ENCODE peak calls at places on chromosomes 12 and 14, in nine cellular contexts. One of them, this sample, is unnamed.
A peak's percentile ranks its signal among the peaks of the same experiment; 100 is the strongest.

GRCh38 chr12:94650143-94651056 is at the start of gene TMCC3:
- DNase-seq in NCI-H1092: no peak
- DNase-seq in iPS-NIHi11: peak; percentile 81
- DNase-seq in ecto neural progenitor cell: peak; percentile 81
- DNase-seq in stimulated activated CD4-positive, alpha-beta T cell treated with anti-CD3 and anti-CD28 coated beads, Interleukin-1b, Interleukin-23, amount 100 ng/mL, for 24 hours: no peak
- DNase-seq in foreskin melanocyte: no peak
- DNase-seq in GM13977: peak; percentile 81
- DNase-seq in fibroblast of the aortic adventitia: peak; percentile 12
- DNase-seq in activated naive CD4-positive, alpha-beta T cell: no peak
- DNase-seq in this sample: no peak

GRCh38 chr12:65878540-65878939 is 54.3 kb downstream of the HMGA2 start:
- DNase-seq in NCI-H1092: no peak
- DNase-seq in iPS-NIHi11: no peak
- DNase-seq in ecto neural progenitor cell: no peak
- DNase-seq in stimulated activated CD4-positive, alpha-beta T cell treated with anti-CD3 and anti-CD28 coated beads, Interleukin-1b, Interleukin-23, amount 100 ng/mL, for 24 hours: no peak
- DNase-seq in foreskin melanocyte: no peak
- DNase-seq in GM13977: no peak
- DNase-seq in fibroblast of the aortic adventitia: peak; percentile 60
- DNase-seq in activated naive CD4-positive, alpha-beta T cell: no peak
- DNase-seq in this sample: no peak

GRCh38 chr12:112112423-112113132 is 4.0 kb upstream of the NAA25 start:
- DNase-seq in NCI-H1092: no peak
- DNase-seq in iPS-NIHi11: peak; percentile 32
- DNase-seq in ecto neural progenitor cell: no peak
- DNase-seq in stimulated activated CD4-positive, alpha-beta T cell treated with anti-CD3 and anti-CD28 coated beads, Interleukin-1b, Interleukin-23, amount 100 ng/mL, for 24 hours: no peak
- DNase-seq in foreskin melanocyte: no peak
- DNase-seq in GM13977: no peak
- DNase-seq in fibroblast of the aortic adventitia: no peak
- DNase-seq in activated naive CD4-positive, alpha-beta T cell: no peak
- DNase-seq in this sample: no peak

GRCh38 chr14:56118611-56119181 is 485 bp downstream of the PELI2 start:
- DNase-seq in NCI-H1092: no peak
- DNase-seq in iPS-NIHi11: peak; percentile 20
- DNase-seq in ecto neural progenitor cell: peak; percentile 63
- DNase-seq in stimulated activated CD4-positive, alpha-beta T cell treated with anti-CD3 and anti-CD28 coated beads, Interleukin-1b, Interleukin-23, amount 100 ng/mL, for 24 hours: peak; percentile 19
- DNase-seq in foreskin melanocyte: no peak
- DNase-seq in GM13977: peak; percentile 16
- DNase-seq in fibroblast of the aortic adventitia: no peak
- DNase-seq in activated naive CD4-positive, alpha-beta T cell: no peak
- DNase-seq in this sample: no peak

GRCh38 chr14:103128631-103129300 is 5.5 kb downstream of the TNFAIP2 start:
- DNase-seq in NCI-H1092: peak; percentile 41
- DNase-seq in iPS-NIHi11: no peak
- DNase-seq in ecto neural progenitor cell: no peak
- DNase-seq in stimulated activated CD4-positive, alpha-beta T cell treated with anti-CD3 and anti-CD28 coated beads, Interleukin-1b, Interleukin-23, amount 100 ng/mL, for 24 hours: no peak
- DNase-seq in foreskin melanocyte: no peak
- DNase-seq in GM13977: no peak
- DNase-seq in fibroblast of the aortic adventitia: no peak
- DNase-seq in activated naive CD4-positive, alpha-beta T cell: no peak
- DNase-seq in this sample: no peak

GRCh38 chr12:103955811-103956514 is 9.7 kb upstream of the TDG start:
- DNase-seq in NCI-H1092: no peak
- DNase-seq in iPS-NIHi11: peak; percentile 17
- DNase-seq in ecto neural progenitor cell: no peak
- DNase-seq in stimulated activated CD4-positive, alpha-beta T cell treated with anti-CD3 and anti-CD28 coated beads, Interleukin-1b, Interleukin-23, amount 100 ng/mL, for 24 hours: no peak
- DNase-seq in foreskin melanocyte: no peak
- DNase-seq in GM13977: no peak
- DNase-seq in fibroblast of the aortic adventitia: peak; percentile 12
- DNase-seq in activated naive CD4-positive, alpha-beta T cell: no peak
- DNase-seq in this sample: no peak

GRCh38 chr12:123546281-123546680 is 12.8 kb upstream of the RILPL1 start:
- DNase-seq in NCI-H1092: no peak
- DNase-seq in iPS-NIHi11: no peak
- DNase-seq in ecto neural progenitor cell: no peak
- DNase-seq in stimulated activated CD4-positive, alpha-beta T cell treated with anti-CD3 and anti-CD28 coated beads, Interleukin-1b, Interleukin-23, amount 100 ng/mL, for 24 hours: no peak
- DNase-seq in foreskin melanocyte: no peak
- DNase-seq in GM13977: no peak
- DNase-seq in fibroblast of the aortic adventitia: no peak
- DNase-seq in activated naive CD4-positive, alpha-beta T cell: no peak
- DNase-seq in this sample: no peak

GRCh38 chr12:75476076-75476475 is 4.5 kb upstream of the GLIPR1 start:
- DNase-seq in NCI-H1092: no peak
- DNase-seq in iPS-NIHi11: no peak
- DNase-seq in ecto neural progenitor cell: no peak
- DNase-seq in stimulated activated CD4-positive, alpha-beta T cell treated with anti-CD3 and anti-CD28 coated beads, Interleukin-1b, Interleukin-23, amount 100 ng/mL, for 24 hours: peak; percentile 26
- DNase-seq in foreskin melanocyte: no peak
- DNase-seq in GM13977: no peak
- DNase-seq in fibroblast of the aortic adventitia: no peak
- DNase-seq in activated naive CD4-positive, alpha-beta T cell: no peak
- DNase-seq in this sample: no peak

GRCh38 chr14:25350802-25351201 is 300.9 kb upstream of the STXBP6 start:
- DNase-seq in NCI-H1092: no peak
- DNase-seq in iPS-NIHi11: no peak
- DNase-seq in ecto neural progenitor cell: no peak
- DNase-seq in stimulated activated CD4-positive, alpha-beta T cell treated with anti-CD3 and anti-CD28 coated beads, Interleukin-1b, Interleukin-23, amount 100 ng/mL, for 24 hours: no peak
- DNase-seq in foreskin melanocyte: no peak
- DNase-seq in GM13977: no peak
- DNase-seq in fibroblast of the aortic adventitia: no peak
- DNase-seq in activated naive CD4-positive, alpha-beta T cell: no peak
- DNase-seq in this sample: no peak

GRCh38 chr14:104087981-104088850 is 2.7 kb downstream of the ASPG start:
- DNase-seq in NCI-H1092: no peak
- DNase-seq in iPS-NIHi11: no peak
- DNase-seq in ecto neural progenitor cell: peak; percentile 46
- DNase-seq in stimulated activated CD4-positive, alpha-beta T cell treated with anti-CD3 and anti-CD28 coated beads, Interleukin-1b, Interleukin-23, amount 100 ng/mL, for 24 hours: no peak
- DNase-seq in foreskin melanocyte: no peak
- DNase-seq in GM13977: no peak
- DNase-seq in fibroblast of the aortic adventitia: no peak
- DNase-seq in activated naive CD4-positive, alpha-beta T cell: no peak
- DNase-seq in this sample: no peak

GRCh38 chr12:70367268-70368141 is 1.4 kb downstream of the KCNMB4 start:
- DNase-seq in NCI-H1092: no peak
- DNase-seq in iPS-NIHi11: peak; percentile 23
- DNase-seq in ecto neural progenitor cell: no peak
- DNase-seq in stimulated activated CD4-positive, alpha-beta T cell treated with anti-CD3 and anti-CD28 coated beads, Interleukin-1b, Interleukin-23, amount 100 ng/mL, for 24 hours: no peak
- DNase-seq in foreskin melanocyte: no peak
- DNase-seq in GM13977: no peak
- DNase-seq in fibroblast of the aortic adventitia: peak; percentile 15
- DNase-seq in activated naive CD4-positive, alpha-beta T cell: no peak
- DNase-seq in this sample: no peak

GRCh38 chr12:3018284-3019004 is 58.7 kb upstream of the TSPAN9 start:
- DNase-seq in NCI-H1092: no peak
- DNase-seq in iPS-NIHi11: no peak
- DNase-seq in ecto neural progenitor cell: no peak
- DNase-seq in stimulated activated CD4-positive, alpha-beta T cell treated with anti-CD3 and anti-CD28 coated beads, Interleukin-1b, Interleukin-23, amount 100 ng/mL, for 24 hours: no peak
- DNase-seq in foreskin melanocyte: no peak
- DNase-seq in GM13977: no peak
- DNase-seq in fibroblast of the aortic adventitia: no peak
- DNase-seq in activated naive CD4-positive, alpha-beta T cell: no peak
- DNase-seq in this sample: no peak

GRCh38 chr12:2550470-2551090 is 244.2 kb upstream of the FKBP4 start:
- DNase-seq in NCI-H1092: no peak
- DNase-seq in iPS-NIHi11: no peak
- DNase-seq in ecto neural progenitor cell: no peak
- DNase-seq in stimulated activated CD4-positive, alpha-beta T cell treated with anti-CD3 and anti-CD28 coated beads, Interleukin-1b, Interleukin-23, amount 100 ng/mL, for 24 hours: no peak
- DNase-seq in foreskin melanocyte: no peak
- DNase-seq in GM13977: no peak
- DNase-seq in fibroblast of the aortic adventitia: no peak
- DNase-seq in activated naive CD4-positive, alpha-beta T cell: no peak
- DNase-seq in this sample: no peak

GRCh38 chr14:92932448-92933395 is 9.8 kb downstream of the CHGA start:
- DNase-seq in NCI-H1092: no peak
- DNase-seq in iPS-NIHi11: no peak
- DNase-seq in ecto neural progenitor cell: no peak
- DNase-seq in stimulated activated CD4-positive, alpha-beta T cell treated with anti-CD3 and anti-CD28 coated beads, Interleukin-1b, Interleukin-23, amount 100 ng/mL, for 24 hours: no peak
- DNase-seq in foreskin melanocyte: no peak
- DNase-seq in GM13977: no peak
- DNase-seq in fibroblast of the aortic adventitia: no peak
- DNase-seq in activated naive CD4-positive, alpha-beta T cell: no peak
- DNase-seq in this sample: no peak

GRCh38 chr12:92718483-92718985 is 15.7 kb downstream of the PLEKHG7 start:
- DNase-seq in NCI-H1092: no peak
- DNase-seq in iPS-NIHi11: no peak
- DNase-seq in ecto neural progenitor cell: no peak
- DNase-seq in stimulated activated CD4-positive, alpha-beta T cell treated with anti-CD3 and anti-CD28 coated beads, Interleukin-1b, Interleukin-23, amount 100 ng/mL, for 24 hours: no peak
- DNase-seq in foreskin melanocyte: no peak
- DNase-seq in GM13977: no peak
- DNase-seq in fibroblast of the aortic adventitia: no peak
- DNase-seq in activated naive CD4-positive, alpha-beta T cell: no peak
- DNase-seq in this sample: no peak

GRCh38 chr12:118033902-118034301 is 17.4 kb downstream of the RFC5 start:
- DNase-seq in NCI-H1092: no peak
- DNase-seq in iPS-NIHi11: no peak
- DNase-seq in ecto neural progenitor cell: no peak
- DNase-seq in stimulated activated CD4-positive, alpha-beta T cell treated with anti-CD3 and anti-CD28 coated beads, Interleukin-1b, Interleukin-23, amount 100 ng/mL, for 24 hours: no peak
- DNase-seq in foreskin melanocyte: no peak
- DNase-seq in GM13977: no peak
- DNase-seq in fibroblast of the aortic adventitia: peak; percentile 42
- DNase-seq in activated naive CD4-positive, alpha-beta T cell: no peak
- DNase-seq in this sample: no peak

GRCh38 chr14:91409991-91410401 is 7.6 kb downstream of the CCDC88C start:
- DNase-seq in NCI-H1092: no peak
- DNase-seq in iPS-NIHi11: no peak
- DNase-seq in ecto neural progenitor cell: no peak
- DNase-seq in stimulated activated CD4-positive, alpha-beta T cell treated with anti-CD3 and anti-CD28 coated beads, Interleukin-1b, Interleukin-23, amount 100 ng/mL, for 24 hours: no peak
- DNase-seq in foreskin melanocyte: no peak
- DNase-seq in GM13977: no peak
- DNase-seq in fibroblast of the aortic adventitia: no peak
- DNase-seq in activated naive CD4-positive, alpha-beta T cell: no peak
- DNase-seq in this sample: no peak

GRCh38 chr14:58238252-58239247 is 6.1 kb upstream of the PSMA3 start:
- DNase-seq in NCI-H1092: no peak
- DNase-seq in iPS-NIHi11: peak; percentile 17
- DNase-seq in ecto neural progenitor cell: no peak
- DNase-seq in stimulated activated CD4-positive, alpha-beta T cell treated with anti-CD3 and anti-CD28 coated beads, Interleukin-1b, Interleukin-23, amount 100 ng/mL, for 24 hours: no peak
- DNase-seq in foreskin melanocyte: peak; percentile 2
- DNase-seq in GM13977: no peak
- DNase-seq in fibroblast of the aortic adventitia: peak; percentile 72
- DNase-seq in activated naive CD4-positive, alpha-beta T cell: no peak
- DNase-seq in this sample: no peak

GRCh38 chr12:8817856-8818255 is 4.6 kb upstream of the A2ML1 start:
- DNase-seq in NCI-H1092: no peak
- DNase-seq in iPS-NIHi11: no peak
- DNase-seq in ecto neural progenitor cell: no peak
- DNase-seq in stimulated activated CD4-positive, alpha-beta T cell treated with anti-CD3 and anti-CD28 coated beads, Interleukin-1b, Interleukin-23, amount 100 ng/mL, for 24 hours: no peak
- DNase-seq in foreskin melanocyte: no peak
- DNase-seq in GM13977: no peak
- DNase-seq in fibroblast of the aortic adventitia: peak; percentile 35
- DNase-seq in activated naive CD4-positive, alpha-beta T cell: no peak
- DNase-seq in this sample: no peak

GRCh38 chr14:89621009-89621421 is 204.0 kb upstream of the FOXN3 start:
- DNase-seq in NCI-H1092: no peak
- DNase-seq in iPS-NIHi11: no peak
- DNase-seq in ecto neural progenitor cell: no peak
- DNase-seq in stimulated activated CD4-positive, alpha-beta T cell treated with anti-CD3 and anti-CD28 coated beads, Interleukin-1b, Interleukin-23, amount 100 ng/mL, for 24 hours: no peak
- DNase-seq in foreskin melanocyte: no peak
- DNase-seq in GM13977: peak; percentile 41
- DNase-seq in fibroblast of the aortic adventitia: no peak
- DNase-seq in activated naive CD4-positive, alpha-beta T cell: peak; percentile 10
- DNase-seq in this sample: no peak

GRCh38 chr14:71319646-71320045 is 412.4 kb downstream of the PCNX1 start:
- DNase-seq in NCI-H1092: no peak
- DNase-seq in iPS-NIHi11: peak; percentile 18
- DNase-seq in ecto neural progenitor cell: no peak
- DNase-seq in stimulated activated CD4-positive, alpha-beta T cell treated with anti-CD3 and anti-CD28 coated beads, Interleukin-1b, Interleukin-23, amount 100 ng/mL, for 24 hours: no peak
- DNase-seq in foreskin melanocyte: peak; percentile 38
- DNase-seq in GM13977: peak; percentile 22
- DNase-seq in fibroblast of the aortic adventitia: peak; percentile 48
- DNase-seq in activated naive CD4-positive, alpha-beta T cell: no peak
- DNase-seq in this sample: no peak

GRCh38 chr12:46523446-46523845 is 150.9 kb upstream of the SLC38A2 start:
- DNase-seq in NCI-H1092: no peak
- DNase-seq in iPS-NIHi11: no peak
- DNase-seq in ecto neural progenitor cell: no peak
- DNase-seq in stimulated activated CD4-positive, alpha-beta T cell treated with anti-CD3 and anti-CD28 coated beads, Interleukin-1b, Interleukin-23, amount 100 ng/mL, for 24 hours: no peak
- DNase-seq in foreskin melanocyte: no peak
- DNase-seq in GM13977: no peak
- DNase-seq in fibroblast of the aortic adventitia: no peak
- DNase-seq in activated naive CD4-positive, alpha-beta T cell: no peak
- DNase-seq in this sample: no peak